ENCODE peak calls at places on chromosomes 13 and 19, in nine cellular contexts. S is ascending aorta; R is heart right ventricle; K is caudate nucleus; I is upper lobe of left lung; Q is CD8-positive, alpha-beta memory T cell; T is AG04450; F is tibial nerve; D is left ventricle myocardium inferior. O is an unnamed sample.

GRCh38 chr13:112722433-112723250 is 32.8 kb downstream of the ATP11A start:
- DNase-seq in S (no peak), R (no peak), K (no peak), I (peak; percentile 85), Q (no peak), T (peak; percentile 90), F (no peak), D (peak; percentile 55), O (no peak)

GRCh38 chr13:94243551-94243950 is 235.9 kb downstream of the DCT start:
- DNase-seq in S (no peak), R (no peak), K (no peak), I (no peak), Q (no peak), T (no peak), F (no peak), D (no peak), O (no peak)

GRCh38 chr13:97879646-97880297 is 73.7 kb upstream of the IPO5 start:
- DNase-seq in S (no peak), R (no peak), K (no peak), I (no peak), Q (no peak), T (peak; percentile 78), F (no peak), D (no peak), O (peak; percentile 84)

GRCh38 chr13:54174001-54174400 is 1145.4 kb downstream of the OLFM4 start:
- DNase-seq in S (no peak), R (no peak), K (no peak), I (no peak), Q (no peak), T (no peak), F (no peak), D (no peak), O (no peak)

GRCh38 chr13:35727881-35728280 is 251.4 kb upstream of the MAB21L1 start:
- DNase-seq in S (no peak), R (no peak), K (no peak), I (no peak), Q (no peak), T (no peak), F (no peak), D (no peak), O (no peak)

GRCh38 chr13:95784161-95784880 is 107.4 kb downstream of the DNAJC3 start:
- DNase-seq in S (no peak), R (no peak), K (no peak), I (no peak), Q (no peak), T (peak; percentile 55), F (no peak), D (no peak), O (no peak)

GRCh38 chr19:54262066-54262465 is 5.0 kb upstream of the LILRB5 start:
- DNase-seq in S (peak; percentile 49), R (no peak), K (no peak), I (no peak), Q (no peak), T (no peak), F (no peak), D (no peak), O (no peak)

GRCh38 chr19:52453324-52454094 is at the start of gene ZNF578:
- DNase-seq in S (peak; percentile 80), R (peak; percentile 85), K (peak; percentile 56), I (peak; percentile 28), Q (peak; percentile 76), T (peak; percentile 53), F (peak; percentile 43), D (peak; percentile 84), O (no peak)

GRCh38 chr19:31938675-31939074 is 406.7 kb upstream of the ZNF507 start:
- DNase-seq in S (no peak), R (no peak), K (no peak), I (no peak), Q (no peak), T (no peak), F (no peak), D (no peak), O (no peak)

GRCh38 chr19:7483720-7484201 is 5.1 kb downstream of the PEX11G start:
- DNase-seq in S (no peak), R (no peak), K (no peak), I (no peak), Q (no peak), T (no peak), F (no peak), D (no peak), O (no peak)

GRCh38 chr13:81171065-81171647 is 830.2 kb upstream of the SPRY2 start:
- DNase-seq in S (no peak), R (no peak), K (no peak), I (no peak), Q (no peak), T (no peak), F (no peak), D (no peak), O (no peak)

GRCh38 chr19:898663-899062 is 5.4 kb downstream of the RNU6-9 start:
- DNase-seq in S (no peak), R (no peak), K (peak; percentile 57), I (no peak), Q (peak; percentile 73), T (no peak), F (no peak), D (no peak), O (no peak)

GRCh38 chr13:33637978-33638743 is 179.8 kb upstream of the RFC3 start:
- DNase-seq in S (no peak), R (no peak), K (no peak), I (no peak), Q (no peak), T (no peak), F (no peak), D (no peak), O (no peak)

GRCh38 chr19:14412436-14413071 is 6.6 kb downstream of the DDX39A start:
- DNase-seq in S (no peak), R (no peak), K (no peak), I (no peak), Q (no peak), T (no peak), F (no peak), D (no peak), O (no peak)

GRCh38 chr13:48235100-48235813 is 2.3 kb downstream of the ITM2B start:
- DNase-seq in S (no peak), R (no peak), K (no peak), I (peak; percentile 67), Q (no peak), T (no peak), F (no peak), D (no peak), O (peak; percentile 68)

GRCh38 chr13:37136633-37137032 is 31.2 kb upstream of the CSNK1A1L start:
- DNase-seq in S (no peak), R (no peak), K (no peak), I (no peak), Q (no peak), T (no peak), F (no peak), D (no peak), O (no peak)

GRCh38 chr13:37138169-37138568 is 32.7 kb upstream of the CSNK1A1L start:
- DNase-seq in S (no peak), R (no peak), K (no peak), I (no peak), Q (no peak), T (no peak), F (no peak), D (no peak), O (no peak)

GRCh38 chr13:37138917-37139316 is 33.5 kb upstream of the CSNK1A1L start:
- DNase-seq in S (no peak), R (no peak), K (no peak), I (no peak), Q (no peak), T (no peak), F (no peak), D (no peak), O (no peak)

GRCh38 chr13:37134411-37135041 is 29.1 kb upstream of the CSNK1A1L start:
- DNase-seq in S (no peak), R (no peak), K (no peak), I (no peak), Q (no peak), T (peak; percentile 79), F (no peak), D (no peak), O (peak; percentile 6)

GRCh38 chr13:37136187-37136586 is 30.7 kb upstream of the CSNK1A1L start:
- DNase-seq in S (no peak), R (no peak), K (no peak), I (no peak), Q (no peak), T (no peak), F (no peak), D (no peak), O (no peak)
- H3K27ac ChIP-seq in S (no peak overlapping the region), R (no peak overlapping the region), K (no peak overlapping the region), I (no peak overlapping the region), Q (no peak overlapping the region), T (no peak overlapping the region), F (no peak overlapping the region), D (peak overlapping the region; percentile 22), O (no peak overlapping the region)

DNA sequence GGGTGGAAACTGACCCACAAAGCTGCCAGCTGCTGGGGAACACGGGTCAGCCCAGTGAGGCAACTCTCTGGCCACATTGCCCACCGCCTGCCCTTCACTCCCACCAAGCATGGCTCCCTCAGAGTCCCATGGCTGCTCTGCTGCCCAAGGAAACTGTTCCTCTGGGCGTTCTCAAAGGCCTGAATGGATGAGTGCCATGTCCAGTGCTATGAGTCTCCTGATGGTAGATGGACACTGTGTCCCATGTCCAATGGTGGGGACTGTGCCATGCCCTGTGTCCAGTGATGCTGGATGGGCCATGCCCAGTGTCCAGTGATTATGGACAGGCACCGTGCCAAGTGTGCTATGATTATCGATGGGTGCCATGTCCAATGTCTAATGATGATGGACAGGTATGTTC is 88.8 kb downstream of the ANKRD10 start:
- DNase-seq in S (no peak), R (no peak), K (no peak), I (no peak), Q (no peak), T (no peak), F (no peak), D (no peak), O (no peak)
- H3K27ac ChIP-seq in S (no peak overlapping the region), R (no peak overlapping the region), K (no peak overlapping the region), I (no peak overlapping the region), Q (no peak overlapping the region), T (no peak overlapping the region), F (no peak overlapping the region), D (no peak overlapping the region), O (no peak overlapping the region)

DNA sequence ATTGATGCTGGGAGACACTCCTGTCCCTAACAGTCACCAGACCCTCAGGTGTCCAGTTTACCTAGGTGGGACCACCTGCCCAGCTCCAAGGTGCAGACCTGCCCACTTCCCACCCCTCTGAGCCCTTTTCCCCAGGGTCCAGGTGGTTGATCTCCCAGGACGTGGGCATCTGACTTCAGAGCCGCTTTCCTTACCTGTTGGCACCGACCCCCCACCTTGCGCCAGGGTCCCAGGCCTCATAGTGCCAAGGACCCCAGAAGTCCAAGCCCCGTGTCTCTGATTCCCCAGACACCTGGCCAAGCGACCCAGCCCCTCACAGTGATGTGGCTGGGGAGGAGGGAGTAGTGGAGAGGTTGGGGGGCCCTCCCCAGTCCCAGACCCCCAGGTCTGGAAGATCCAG is 9.6 kb upstream of the BBC3 start:
- DNase-seq in S (no peak), R (no peak), K (no peak), I (no peak), Q (no peak), T (no peak), F (no peak), D (no peak), O (no peak)
- H3K27ac ChIP-seq in S (peak overlapping the region; percentile 10), R (no peak overlapping the region), K (no peak overlapping the region), I (no peak overlapping the region), Q (peak overlapping the region; percentile 25), T (no peak overlapping the region), F (no peak overlapping the region), D (no peak overlapping the region), O (no peak overlapping the region)

DNA sequence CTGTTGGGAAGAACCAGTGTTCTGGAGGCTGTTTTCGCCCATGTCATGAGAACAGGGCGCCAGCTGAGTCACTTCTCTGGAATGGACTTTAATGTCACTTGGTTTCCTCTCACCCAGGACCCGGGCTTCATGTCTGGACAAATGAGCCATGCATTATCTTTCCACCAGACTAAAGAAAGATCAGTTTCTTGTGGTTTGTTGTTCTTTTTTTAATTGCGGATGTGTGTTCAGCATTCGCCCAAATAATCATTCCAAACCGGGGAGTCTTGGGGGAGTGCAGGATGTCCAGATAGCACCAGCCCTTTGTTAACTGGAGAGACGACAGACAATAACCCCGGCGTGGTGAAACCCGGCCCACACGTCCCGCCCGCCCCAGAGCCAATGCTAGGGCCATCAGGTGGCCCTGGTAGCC is 102.5 kb downstream of the COL4A2 start:
- DNase-seq in S (peak; percentile 84), R (no peak), K (no peak), I (no peak), Q (no peak), T (no peak), F (no peak), D (no peak), O (no peak)
- H3K27ac ChIP-seq in S (peak overlapping the region; percentile 91), R (peak overlapping the region; percentile 39), K (no peak overlapping the region), I (peak overlapping the region; percentile 79), Q (no peak overlapping the region), T (peak overlapping the region; percentile 12), F (peak overlapping the region; percentile 93), D (peak overlapping the region; percentile 88), O (no peak overlapping the region)